ENCODE peak calls at places on chromosome 18, in eight cellular contexts. X is Panc1; M is GM06990; W is gastrocnemius medialis; A is breast epithelium; D is fibroblast of mammary gland; Q is naive thymus-derived CD4-positive, alpha-beta T cell; I is hepatocyte. T is an unnamed sample.

GRCh38 chr18:26746284-26747130 is 119.0 kb downstream of the AQP4 start:
- DNase-seq in A (no peak), W (no peak), D (peak; percentile 26), Q (no peak), I (no peak), X (peak; percentile 39), M (no peak), T (no peak)

GRCh38 chr18:74299746-74300145 is 8.0 kb upstream of the CYB5A start:
- DNase-seq in M (no peak), I (no peak), X (no peak), W (no peak), D (peak; percentile 63), Q (no peak), A (no peak), T (no peak)

GRCh38 chr18:6509417-6510198 is 94.9 kb upstream of the L3MBTL4 start:
- DNase-seq in X (no peak), W (no peak), A (no peak), M (peak; percentile 4), Q (no peak), D (no peak), I (peak; percentile 70), T (no peak)

GRCh38 chr18:10559566-10560456 is 34.0 kb downstream of the NAPG start:
- DNase-seq in Q (no peak), A (no peak), M (peak; percentile 56), D (no peak), W (no peak), I (no peak), X (no peak), T (no peak)

GRCh38 chr18:50338676-50339075 is 36.2 kb upstream of the SKA1 start:
- DNase-seq in I (no peak), A (no peak), D (no peak), M (no peak), X (no peak), Q (no peak), W (no peak), T (no peak)

GRCh38 chr18:73270919-73271318 is 403.1 kb upstream of the NETO1 start:
- DNase-seq in A (no peak), W (no peak), D (no peak), I (no peak), Q (no peak), M (no peak), X (no peak), T (no peak)

GRCh38 chr18:50614838-50615237 is 55.0 kb downstream of the MAPK4 start:
- DNase-seq in I (peak; percentile 52), Q (no peak), W (peak; percentile 80), M (no peak), A (no peak), X (no peak), D (peak; percentile 56), T (no peak)

GRCh38 chr18:36196239-36196995 is 9.1 kb downstream of the MOCOS start:
- DNase-seq in M (no peak), I (no peak), W (no peak), A (no peak), X (no peak), Q (no peak), D (no peak), T (no peak)

GRCh38 chr18:23384778-23385736 is 68.0 kb upstream of the RIOK3 start:
- DNase-seq in A (no peak), Q (no peak), X (no peak), W (no peak), I (peak; percentile 28), M (no peak), D (no peak), T (no peak)

GRCh38 chr18:68638613-68639012 is 76.3 kb downstream of the TMX3 start:
- DNase-seq in X (no peak), M (no peak), Q (no peak), I (no peak), A (no peak), W (no peak), D (no peak), T (no peak)

GRCh38 chr18:35345460-35345921 is 1.3 kb upstream of the ZNF24 start:
- DNase-seq in I (peak; percentile 41), M (no peak), D (no peak), X (no peak), Q (no peak), A (no peak), W (no peak), T (no peak)

GRCh38 chr18:37305084-37305483 is 260.5 kb downstream of the CELF4 start:
- DNase-seq in Q (no peak), D (no peak), A (no peak), M (no peak), X (no peak), W (no peak), I (no peak), T (no peak)

GRCh38 chr18:41579185-41579584 is 375.8 kb upstream of the PIK3C3 start:
- DNase-seq in Q (no peak), X (no peak), D (no peak), I (no peak), W (no peak), A (no peak), M (no peak), T (no peak)

GRCh38 chr18:55982992-55983391 is 395.0 kb upstream of the TCF4 start:
- DNase-seq in M (no peak), I (no peak), D (no peak), W (no peak), Q (no peak), X (no peak), A (no peak), T (no peak)

GRCh38 chr18:48621240-48621639 is 82.4 kb downstream of the CTIF start:
- DNase-seq in X (no peak), I (peak; percentile 38), Q (no peak), A (no peak), M (no peak), W (no peak), D (peak; percentile 83), T (no peak)

GRCh38 chr18:53457068-53457467 is 767.4 kb downstream of the MBD2 start:
- DNase-seq in X (no peak), I (peak; percentile 37), D (peak; percentile 21), Q (no peak), A (no peak), M (no peak), W (no peak), T (no peak)

GRCh38 chr18:26765498-26765897 is 100.0 kb downstream of the AQP4 start:
- DNase-seq in A (no peak), D (no peak), Q (no peak), W (no peak), I (no peak), M (no peak), X (no peak), T (no peak)

GRCh38 chr18:7666195-7666776 is 99.2 kb downstream of the PTPRM start:
- DNase-seq in D (no peak), W (no peak), I (no peak), Q (no peak), X (no peak), M (no peak), A (no peak), T (no peak)

GRCh38 chr18:9653390-9653789 is 39.0 kb upstream of the PPP4R1 start:
- DNase-seq in Q (no peak), X (no peak), D (no peak), W (no peak), I (no peak), A (peak; percentile 94), M (no peak), T (no peak)

GRCh38 chr18:34911081-34911480 is 130.1 kb upstream of the MAPRE2 start:
- DNase-seq in D (no peak), A (no peak), Q (no peak), I (no peak), X (no peak), M (no peak), W (no peak), T (no peak)

GRCh38 chr18:63342206-63342605 is 22.6 kb upstream of the BCL2 start:
- DNase-seq in I (peak; percentile 46), D (peak; percentile 45), M (no peak), W (no peak), X (no peak), A (no peak), Q (no peak), T (no peak)

DNA sequence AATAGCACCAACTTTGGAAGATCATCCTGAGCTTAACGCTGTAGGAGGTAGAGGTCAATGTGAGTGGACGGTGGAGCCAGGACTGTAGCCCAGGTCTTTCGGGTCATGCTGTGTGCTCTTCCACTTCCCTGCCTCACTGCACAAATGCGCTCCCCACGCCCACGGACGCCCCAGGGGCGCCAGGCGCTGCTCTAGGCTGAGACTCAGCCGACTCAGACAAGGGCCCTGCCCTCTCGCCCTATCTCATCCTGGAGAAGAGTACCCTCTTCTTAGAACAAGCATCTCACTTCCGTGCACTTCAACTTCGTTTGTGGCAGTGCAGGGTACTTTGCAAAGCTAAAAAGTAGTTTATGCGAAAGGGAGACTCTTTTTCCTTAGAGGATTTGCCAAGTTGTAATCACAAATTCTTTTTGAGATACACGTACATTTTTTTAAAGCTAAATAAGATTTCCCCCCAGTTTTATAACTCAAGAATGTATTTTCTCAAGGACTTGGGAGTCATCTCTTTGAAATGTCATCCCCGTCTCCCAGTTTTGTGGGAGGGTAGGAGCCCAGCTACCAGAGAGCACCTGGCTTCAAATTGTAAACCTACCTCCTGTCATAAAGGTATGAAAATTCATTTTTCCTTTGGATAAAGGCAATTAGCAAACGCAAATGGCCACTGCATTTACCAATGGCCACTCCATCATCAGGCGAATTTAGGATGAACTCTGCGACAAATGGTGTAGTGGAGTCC is 1.2 kb upstream of the PRELID3A start:
- DNase-seq in I (no peak), W (no peak), M (no peak), A (no peak), D (no peak), X (no peak), Q (no peak), T (no peak)
- H3K4me3 ChIP-seq in I (no peak overlapping the region), W (no peak overlapping the region), M (peak overlapping the region; percentile 31), A (no peak overlapping the region), D (no peak overlapping the region), X (peak overlapping the region; percentile 29), Q (no peak overlapping the region), T (no peak overlapping the region)

GRCh38 chr18:38826247-38826646 is 1260.6 kb upstream of the CELF4 start:
- DNase-seq in Q (no peak), M (no peak), W (no peak), I (no peak), A (no peak), D (no peak), X (no peak), T (no peak)
- H3K4me3 ChIP-seq in Q (no peak overlapping the region), M (no peak overlapping the region), W (no peak overlapping the region), I (no peak overlapping the region), A (no peak overlapping the region), D (no peak overlapping the region), X (no peak overlapping the region), T (no peak overlapping the region)

GRCh38 chr18:58911241-58911640 is 46.6 kb downstream of the ZNF532 start:
- DNase-seq in Q (no peak), D (peak; percentile 36), M (no peak), I (no peak), X (no peak), W (no peak), A (no peak), T (no peak)
- H3K4me3 ChIP-seq in Q (no peak overlapping the region), D (no peak overlapping the region), M (no peak overlapping the region), I (no peak overlapping the region), X (no peak overlapping the region), W (peak overlapping the region; percentile 7), A (no peak overlapping the region), T (no peak overlapping the region)

DNA sequence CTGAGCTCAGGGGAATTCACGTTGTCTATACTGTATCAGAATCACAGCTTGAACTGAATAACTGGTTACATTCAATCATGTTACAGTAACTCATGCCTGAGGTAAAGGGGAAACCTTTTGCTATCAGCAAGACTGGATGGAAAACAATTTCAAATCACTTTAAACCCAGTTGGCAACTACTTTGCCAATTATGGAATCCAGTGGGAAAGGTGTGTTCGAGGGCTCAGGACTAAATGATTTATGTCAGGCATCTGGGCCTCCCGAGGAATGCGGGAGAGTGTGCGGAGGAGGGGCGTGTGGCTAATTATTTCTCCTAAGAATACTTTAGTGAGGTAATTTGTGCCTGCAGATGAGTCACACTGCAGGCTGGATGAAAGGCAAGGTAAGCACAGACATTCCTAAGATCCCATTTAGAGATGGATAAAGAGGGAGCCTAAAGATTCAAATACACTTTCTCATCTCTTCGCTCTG is 100.1 kb downstream of the HRH4 start:
- DNase-seq in I (peak; percentile 71), D (no peak), A (no peak), W (no peak), M (no peak), Q (no peak), X (no peak), T (no peak)
- H3K4me3 ChIP-seq in I (no peak overlapping the region), D (no peak overlapping the region), A (no peak overlapping the region), W (no peak overlapping the region), M (no peak overlapping the region), Q (no peak overlapping the region), X (no peak overlapping the region), T (no peak overlapping the region)